ENCODE peak calls at places on chromosomes 4 and X, in nine cellular contexts. V, R, N, L, O, F, A, U and W are unnamed samples.

GRCh38 chrX:25968920-25969319 is 169.2 kb upstream of the MAGEB18 start:
- DNase-seq in N (no peak), A (no peak), O (peak; percentile 47), U (peak; percentile 64), L (peak; percentile 4), R (no peak), V (peak; percentile 1), F (peak; percentile 40), W (no peak)

GRCh38 chr4:56680266-56680665 is 830 bp downstream of the HOPX start:
- DNase-seq in O (no peak), R (no peak), A (no peak), U (no peak), F (no peak), N (no peak), L (no peak), V (no peak), W (no peak)

GRCh38 chr4:128521156-128521555 is 233.5 kb upstream of the PGRMC2 start:
- DNase-seq in R (no peak), N (no peak), O (no peak), L (no peak), A (no peak), F (no peak), U (peak; percentile 68), V (no peak), W (no peak)

GRCh38 chr4:763922-764321 is 58.3 kb downstream of the PCGF3 start:
- DNase-seq in A (no peak), V (no peak), N (no peak), O (peak; percentile 29), R (no peak), F (no peak), L (no peak), U (no peak), W (no peak)

GRCh38 chr4:119525005-119525749 is 103.4 kb downstream of the PDE5A start:
- DNase-seq in A (no peak), V (peak; percentile 77), N (no peak), O (no peak), F (no peak), R (no peak), U (peak; percentile 77), L (peak; percentile 67), W (no peak)

GRCh38 chr4:55125763-55126541 is 557 bp upstream of the KDR start:
- DNase-seq in V (no peak), U (peak; percentile 34), N (no peak), L (no peak), R (no peak), A (peak; percentile 13), O (no peak), F (no peak), W (no peak)

GRCh38 chr4:7654550-7655266 is 220.0 kb upstream of the PSAPL1 start:
- DNase-seq in O (no peak), L (no peak), F (no peak), U (peak; percentile 12), R (no peak), N (no peak), V (no peak), A (no peak), W (no peak)

GRCh38 chrX:20680998-20681397 is 414.3 kb upstream of the RPS6KA3 start:
- DNase-seq in R (no peak), V (no peak), L (peak; percentile 12), A (no peak), F (no peak), U (peak; percentile 0), O (no peak), N (no peak), W (no peak)

GRCh38 chr4:45078201-45078600 is 351.8 kb upstream of the GNPDA2 start:
- DNase-seq in F (no peak), R (no peak), L (peak; percentile 37), A (no peak), N (no peak), O (no peak), U (peak; percentile 50), V (no peak), W (no peak)

GRCh38 chr4:57499786-57500185 is 389.6 kb upstream of the IGFBP7 start:
- DNase-seq in A (no peak), V (no peak), U (no peak), F (no peak), L (peak; percentile 60), O (no peak), R (no peak), N (no peak), W (no peak)

GRCh38 chr4:166675411-166675810 is 558.9 kb downstream of the SPOCK3 start:
- DNase-seq in V (no peak), A (no peak), U (peak; percentile 67), F (no peak), O (no peak), L (peak; percentile 56), R (no peak), N (no peak), W (no peak)

GRCh38 chr4:9825049-9825448 is 43.6 kb downstream of the DRD5 start:
- DNase-seq in R (no peak), U (no peak), A (no peak), V (no peak), F (no peak), L (no peak), O (no peak), N (no peak), W (no peak)

GRCh38 chrX:106728337-106728736 is 1.8 kb downstream of the RNF128 start:
- DNase-seq in R (no peak), O (no peak), U (no peak), N (no peak), L (no peak), V (no peak), F (no peak), A (no peak), W (no peak)

GRCh38 chr4:56742080-56742871 is 61.2 kb upstream of the HOPX start:
- DNase-seq in F (no peak), V (no peak), N (no peak), U (peak; percentile 34), R (no peak), L (peak; percentile 66), A (no peak), O (no peak), W (no peak)

GRCh38 chr4:141275834-141276233 is 55.1 kb downstream of the ZNF330 start:
- DNase-seq in F (no peak), V (peak; percentile 80), O (no peak), R (no peak), U (peak; percentile 87), N (no peak), A (no peak), L (peak; percentile 55), W (peak; percentile 86)

GRCh38 chr4:99458911-99459447 is 23.8 kb upstream of the ADH7 start:
- DNase-seq in V (no peak), O (no peak), A (no peak), L (peak; percentile 58), U (peak; percentile 22), N (no peak), F (no peak), R (no peak), W (no peak)

GRCh38 chr4:16016536-16016935 is 53.6 kb upstream of the FGFBP2 start:
- DNase-seq in O (no peak), R (no peak), V (no peak), N (no peak), F (no peak), A (no peak), L (no peak), U (no peak), W (no peak)

GRCh38 chrX:77622233-77622632 is 163.8 kb downstream of the ATRX start:
- DNase-seq in N (no peak), F (no peak), R (no peak), U (no peak), L (no peak), V (no peak), A (no peak), O (no peak), W (no peak)

GRCh38 chr4:137124278-137124932 is 407.9 kb downstream of the PCDH18 start:
- DNase-seq in O (no peak), N (no peak), R (no peak), U (peak; percentile 82), F (no peak), A (no peak), V (peak; percentile 44), L (peak; percentile 68), W (peak; percentile 60)
- H3K4me3 ChIP-seq in O (no peak overlapping the region), N (peak overlapping the region; percentile 27), R (peak overlapping the region; percentile 56), U (no peak overlapping the region), F (peak overlapping the region; percentile 41), A (peak overlapping the region; percentile 7), V (peak overlapping the region; percentile 20), L (peak overlapping the region; percentile 85), W (peak overlapping the region; percentile 41)

GRCh38 chrX:70332600-70332999 is 42.7 kb downstream of the KIF4A start:
- DNase-seq in R (no peak), F (no peak), L (no peak), A (no peak), V (no peak), O (no peak), U (no peak), N (no peak), W (no peak)
- TF ChIP-seq CTCF in R (no peak), F (no peak), L (peak; percentile 37), A (no peak), V (peak; percentile 16), O (no peak), U (peak; percentile 24), N (no peak), W (peak; percentile 26)

DNA sequence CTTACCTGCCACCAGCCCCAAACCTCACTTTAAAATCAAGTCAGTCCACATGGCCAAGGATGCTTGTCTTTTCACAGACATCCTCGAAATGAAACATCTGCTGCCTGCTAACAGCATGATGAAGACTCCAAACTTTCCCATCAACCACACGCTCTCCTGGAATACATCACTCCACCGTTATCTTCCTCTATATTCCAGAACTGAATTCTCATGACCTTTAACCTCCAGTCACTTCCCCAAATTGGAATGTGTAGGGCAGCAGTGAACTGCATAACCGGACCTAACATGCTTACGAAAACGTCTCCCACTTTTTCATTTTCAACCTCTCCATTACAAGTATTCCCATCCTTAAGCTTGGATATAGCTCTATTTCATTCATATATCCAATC is 30.7 kb upstream of the ZNF41 start:
- DNase-seq in F (no peak), V (no peak), U (no peak), L (no peak), N (no peak), O (no peak), R (no peak), A (no peak), W (no peak)
- H3K4me3 ChIP-seq in F (peak overlapping the region; percentile 41), V (peak overlapping the region; percentile 48), U (peak overlapping the region; percentile 29), L (peak overlapping the region; percentile 46), N (peak overlapping the region; percentile 41), O (no peak overlapping the region), R (peak overlapping the region; percentile 59), A (peak overlapping the region; percentile 32), W (peak overlapping the region; percentile 29)

GRCh38 chr4:79915276-79915675 is 157.8 kb downstream of the ANTXR2 start:
- DNase-seq in N (no peak), V (no peak), A (no peak), R (no peak), L (no peak), U (no peak), F (no peak), O (no peak), W (no peak)

GRCh38 chr4:79913581-79913980 is 159.4 kb downstream of the ANTXR2 start:
- DNase-seq in L (no peak), U (peak; percentile 56), F (no peak), O (no peak), A (no peak), N (no peak), V (peak; percentile 11), R (no peak), W (peak; percentile 17)

GRCh38 chr4:79920454-79920853 is 152.6 kb downstream of the ANTXR2 start:
- DNase-seq in N (no peak), U (no peak), L (no peak), A (no peak), R (no peak), V (no peak), F (no peak), O (no peak), W (no peak)

GRCh38 chr4:79918292-79918691 is 154.7 kb downstream of the ANTXR2 start:
- DNase-seq in L (no peak), R (no peak), N (no peak), O (no peak), U (no peak), A (no peak), V (no peak), F (no peak), W (no peak)

GRCh38 chr4:79917246-79917645 is 155.8 kb downstream of the ANTXR2 start:
- DNase-seq in F (peak; percentile 62), A (peak; percentile 9), R (no peak), L (peak; percentile 53), O (no peak), N (no peak), U (peak; percentile 67), V (no peak), W (peak; percentile 23)
- TF ChIP-seq CTCF in F (peak; percentile 33), A (peak; percentile 54), R (no peak), L (peak; percentile 76), O (no peak), N (peak; percentile 35), U (peak; percentile 70), V (peak; percentile 57), W (peak; percentile 76)